ENCODE peak calls at places on chromosomes 12 and 14, in five cellular contexts. One of them, this sample, is unnamed.

GRCh38 chr12:120687570-120688289 is 781 bp downstream of the MLEC start:
- DNase-seq in A549: no peak
- DNase-seq in H1: no peak
- DNase-seq in K562: peak
- DNase-seq in GM12878: no peak
- DNase-seq in this sample: no peak

GRCh38 chr12:101925352-101925751 is 48.0 kb downstream of the DRAM1 start:
- DNase-seq in A549: peak
- DNase-seq in H1: no peak
- DNase-seq in K562: no peak
- DNase-seq in GM12878: no peak
- DNase-seq in this sample: no peak

GRCh38 chr12:131384544-131384855 is 326.4 kb upstream of the SFSWAP start:
- DNase-seq in A549: no peak
- DNase-seq in H1: no peak
- DNase-seq in K562: no peak
- DNase-seq in GM12878: no peak
- DNase-seq in this sample: no peak

GRCh38 chr12:127680516-127680915 is 586.5 kb upstream of the TMEM132C start:
- DNase-seq in A549: no peak
- DNase-seq in H1: no peak
- DNase-seq in K562: no peak
- DNase-seq in GM12878: no peak
- DNase-seq in this sample: no peak

GRCh38 chr14:54839681-54840080 is 62.9 kb downstream of the GCH1 start:
- DNase-seq in A549: no peak
- DNase-seq in H1: no peak
- DNase-seq in K562: no peak
- DNase-seq in GM12878: no peak
- DNase-seq in this sample: peak

GRCh38 chr12:16348435-16349131 is 1.1 kb downstream of the MGST1 start:
- DNase-seq in A549: no peak
- DNase-seq in H1: no peak
- DNase-seq in K562: no peak
- DNase-seq in GM12878: peak
- DNase-seq in this sample: no peak

GRCh38 chr14:77458249-77458950 is 507 bp downstream of the AHSA1 start:
- DNase-seq in A549: peak
- DNase-seq in H1: no peak
- DNase-seq in K562: peak
- DNase-seq in GM12878: no peak
- DNase-seq in this sample: peak

GRCh38 chr14:21268612-21269251 is 510 bp downstream of the HNRNPC start:
- DNase-seq in A549: no peak
- DNase-seq in H1: no peak
- DNase-seq in K562: peak
- DNase-seq in GM12878: no peak
- DNase-seq in this sample: peak

GRCh38 chr12:120951-121350 is 54.4 kb downstream of the IQSEC3 start:
- DNase-seq in A549: no peak
- DNase-seq in H1: no peak
- DNase-seq in K562: no peak
- DNase-seq in GM12878: no peak
- DNase-seq in this sample: no peak

GRCh38 chr12:54725233-54725843 is 77.2 kb upstream of the DCD start:
- DNase-seq in A549: peak
- DNase-seq in H1: no peak
- DNase-seq in K562: no peak
- DNase-seq in GM12878: no peak
- DNase-seq in this sample: peak

GRCh38 chr12:54432815-54433164 is 13.7 kb upstream of the ITGA5 start:
- DNase-seq in A549: no peak
- DNase-seq in H1: no peak
- DNase-seq in K562: no peak
- DNase-seq in GM12878: no peak
- DNase-seq in this sample: no peak

GRCh38 chr12:71980543-71980942 is 41.9 kb downstream of the TPH2 start:
- DNase-seq in A549: no peak
- DNase-seq in H1: no peak
- DNase-seq in K562: no peak
- DNase-seq in GM12878: no peak
- DNase-seq in this sample: no peak

GRCh38 chr12:132638541-132639408 is 20.2 kb downstream of the P2RX2 start:
- DNase-seq in A549: peak
- DNase-seq in H1: no peak
- DNase-seq in K562: no peak
- DNase-seq in GM12878: no peak
- DNase-seq in this sample: peak

GRCh38 chr14:58662759-58663158 is 25.0 kb downstream of the DACT1 start:
- DNase-seq in A549: no peak
- DNase-seq in H1: no peak
- DNase-seq in K562: no peak
- DNase-seq in GM12878: no peak
- DNase-seq in this sample: no peak

GRCh38 chr12:98820005-98820404 is 174.9 kb downstream of the APAF1 start:
- DNase-seq in A549: no peak
- DNase-seq in H1: no peak
- DNase-seq in K562: no peak
- DNase-seq in GM12878: no peak
- DNase-seq in this sample: no peak

GRCh38 chr12:6787309-6787708 is 2.0 kb upstream of the CD4 start:
- DNase-seq in A549: no peak
- DNase-seq in H1: no peak
- DNase-seq in K562: no peak
- DNase-seq in GM12878: no peak
- DNase-seq in this sample: no peak

GRCh38 chr12:6786416-6787094 is 2.8 kb upstream of the CD4 start:
- DNase-seq in A549: no peak
- DNase-seq in H1: no peak
- DNase-seq in K562: no peak
- DNase-seq in GM12878: no peak
- DNase-seq in this sample: no peak

GRCh38 chr12:6791931-6792520 is 2.7 kb downstream of the CD4 start:
- DNase-seq in A549: no peak
- DNase-seq in H1: no peak
- DNase-seq in K562: no peak
- DNase-seq in GM12878: no peak
- DNase-seq in this sample: no peak

GRCh38 chr12:6790496-6791150 is 1.3 kb downstream of the CD4 start:
- DNase-seq in A549: no peak
- DNase-seq in H1: no peak
- DNase-seq in K562: no peak
- DNase-seq in GM12878: no peak
- DNase-seq in this sample: no peak

DNA sequence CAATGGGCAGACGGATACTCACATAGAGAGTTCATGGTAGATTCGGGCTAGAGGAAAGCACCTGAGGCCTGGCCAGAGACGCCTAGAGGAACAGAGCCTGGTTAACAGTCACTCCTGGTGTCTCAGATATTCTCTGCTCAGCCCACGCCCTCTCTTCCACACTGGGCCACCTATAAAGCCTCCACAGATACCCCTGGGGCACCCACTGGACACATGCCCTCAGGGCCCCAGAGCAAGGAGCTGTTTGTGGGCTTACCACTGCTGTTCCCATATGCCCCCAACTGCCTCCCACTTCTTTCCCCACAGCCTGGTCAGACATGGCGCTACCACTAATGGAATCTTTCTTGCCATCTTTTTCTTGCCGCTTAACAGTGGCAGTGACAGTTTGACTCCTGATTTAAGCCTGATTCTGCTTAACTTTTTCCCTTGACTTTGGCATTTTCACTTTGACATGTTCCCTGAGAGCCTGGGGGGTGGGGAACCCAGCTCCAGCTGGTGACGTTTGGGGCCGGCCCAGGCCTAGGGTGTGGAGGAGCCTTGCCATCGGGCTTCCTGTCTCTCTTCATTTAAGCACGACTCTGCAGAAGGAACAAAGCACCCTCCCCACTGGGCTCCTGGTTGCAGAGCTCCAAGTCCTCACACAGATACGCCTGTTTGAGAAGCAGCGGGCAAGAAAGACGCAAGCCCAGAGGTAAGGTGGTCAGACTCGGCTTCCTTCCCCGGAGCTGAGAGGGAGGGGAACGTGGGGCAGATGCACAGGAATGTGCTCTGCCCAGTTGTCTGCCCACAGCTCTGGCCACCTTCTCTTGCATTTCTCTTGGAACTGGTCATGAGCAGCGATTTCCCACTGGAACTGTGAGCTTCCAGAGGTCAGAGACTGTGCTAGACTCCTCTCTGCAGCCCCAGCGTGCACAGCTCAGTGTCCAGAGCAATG is at the start of gene CD4:
- DNase-seq in A549: no peak
- DNase-seq in H1: no peak
- DNase-seq in K562: no peak
- DNase-seq in GM12878: no peak
- DNase-seq in this sample: no peak
- TF ChIP-seq POLR2A in A549: no peak
- TF ChIP-seq POLR2A in H1: no peak
- TF ChIP-seq POLR2A in K562: no peak
- TF ChIP-seq POLR2A in GM12878: no peak
- TF ChIP-seq POLR2A in this sample: no peak

GRCh38 chr14:29803045-29803444 is 124.6 kb downstream of the PRKD1 start:
- DNase-seq in A549: no peak
- DNase-seq in H1: no peak
- DNase-seq in K562: no peak
- DNase-seq in GM12878: no peak
- DNase-seq in this sample: no peak

GRCh38 chr14:29799718-29800117 is 127.9 kb downstream of the PRKD1 start:
- DNase-seq in A549: no peak
- DNase-seq in H1: no peak
- DNase-seq in K562: no peak
- DNase-seq in GM12878: peak
- DNase-seq in this sample: no peak

GRCh38 chr14:29800961-29801360 is 126.7 kb downstream of the PRKD1 start:
- DNase-seq in A549: no peak
- DNase-seq in H1: no peak
- DNase-seq in K562: no peak
- DNase-seq in GM12878: no peak
- DNase-seq in this sample: no peak

GRCh38 chr14:29804481-29804880 is 123.2 kb downstream of the PRKD1 start:
- DNase-seq in A549: no peak
- DNase-seq in H1: no peak
- DNase-seq in K562: no peak
- DNase-seq in GM12878: no peak
- DNase-seq in this sample: no peak

DNA sequence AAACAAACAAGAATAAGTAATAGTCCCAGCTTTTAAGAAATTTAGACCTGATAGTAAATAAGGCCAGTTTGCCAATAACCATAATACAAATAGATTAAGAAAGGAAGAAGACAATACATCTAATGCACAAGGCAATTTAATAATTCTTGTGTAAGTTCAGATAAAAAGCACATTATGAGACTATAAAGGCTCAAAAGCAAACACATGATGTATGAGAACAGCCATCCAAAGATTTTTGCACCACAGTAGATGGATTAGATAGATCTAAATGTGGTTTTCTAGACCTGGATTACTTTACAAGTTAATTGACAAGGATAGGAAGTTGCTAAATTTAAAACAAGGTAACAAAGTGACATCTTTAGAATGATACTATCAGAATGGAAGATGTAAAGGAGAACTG is 125.4 kb downstream of the PRKD1 start:
- DNase-seq in A549: no peak
- DNase-seq in H1: no peak
- DNase-seq in K562: no peak
- DNase-seq in GM12878: no peak
- DNase-seq in this sample: no peak
- TF ChIP-seq HDAC2 in A549: no peak
- TF ChIP-seq HDAC2 in H1: no peak
- TF ChIP-seq HDAC2 in K562: no peak
- TF ChIP-seq HDAC2 in GM12878: no peak
- TF ChIP-seq HDAC2 in this sample: no peak

GRCh38 chr14:75283162-75283883 is 4.7 kb downstream of the FOS start:
- DNase-seq in A549: no peak
- DNase-seq in H1: no peak
- DNase-seq in K562: peak
- DNase-seq in GM12878: no peak
- DNase-seq in this sample: peak

GRCh38 chr14:75280831-75281690 is 2.4 kb downstream of the FOS start:
- DNase-seq in A549: no peak
- DNase-seq in H1: no peak
- DNase-seq in K562: no peak
- DNase-seq in GM12878: no peak
- DNase-seq in this sample: no peak

GRCh38 chr14:75280448-75280830 is 1.8 kb downstream of the FOS start:
- DNase-seq in A549: no peak
- DNase-seq in H1: no peak
- DNase-seq in K562: no peak
- DNase-seq in GM12878: no peak
- DNase-seq in this sample: no peak

GRCh38 chr14:75281691-75282000 is 3.0 kb downstream of the FOS start:
- DNase-seq in A549: no peak
- DNase-seq in H1: no peak
- DNase-seq in K562: no peak
- DNase-seq in GM12878: no peak
- DNase-seq in this sample: no peak

DNA sequence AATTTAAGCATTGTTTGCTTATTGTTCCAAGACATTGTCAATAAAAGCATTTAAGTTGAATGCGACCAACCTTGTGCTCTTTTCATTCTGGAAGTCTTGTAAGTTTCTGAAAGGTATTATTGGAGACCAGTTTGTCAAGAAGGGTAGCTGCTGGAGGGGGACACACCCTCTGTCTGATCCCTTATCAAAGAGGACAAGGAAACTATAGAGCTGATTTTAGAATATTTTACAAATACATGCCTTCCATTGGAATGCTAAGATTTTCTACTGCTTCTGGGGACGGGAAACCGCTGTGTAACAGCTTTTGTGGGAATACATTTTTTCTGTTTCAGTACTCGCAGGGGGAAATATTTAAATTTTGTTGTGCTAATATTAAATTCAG is 3.5 kb downstream of the FOS start:
- DNase-seq in A549: no peak
- DNase-seq in H1: no peak
- DNase-seq in K562: no peak
- DNase-seq in GM12878: no peak
- DNase-seq in this sample: no peak
- TF ChIP-seq POLR2A in A549: no peak
- TF ChIP-seq POLR2A in H1: no peak
- TF ChIP-seq POLR2A in K562: no peak
- TF ChIP-seq POLR2A in GM12878: no peak
- TF ChIP-seq POLR2A in this sample: no peak

GRCh38 chr12:1806301-1807106 is 13.9 kb upstream of the LRTM2 start:
- DNase-seq in A549: no peak
- DNase-seq in H1: no peak
- DNase-seq in K562: no peak
- DNase-seq in GM12878: no peak
- DNase-seq in this sample: no peak

GRCh38 chr12:1808798-1809480 is 11.4 kb upstream of the LRTM2 start:
- DNase-seq in A549: no peak
- DNase-seq in H1: no peak
- DNase-seq in K562: no peak
- DNase-seq in GM12878: no peak
- DNase-seq in this sample: no peak

GRCh38 chr12:1808036-1808797 is 12.1 kb upstream of the LRTM2 start:
- DNase-seq in A549: no peak
- DNase-seq in H1: no peak
- DNase-seq in K562: no peak
- DNase-seq in GM12878: no peak
- DNase-seq in this sample: no peak

GRCh38 chr12:1807107-1807478 is 13.3 kb upstream of the LRTM2 start:
- DNase-seq in A549: no peak
- DNase-seq in H1: no peak
- DNase-seq in K562: no peak
- DNase-seq in GM12878: no peak
- DNase-seq in this sample: peak

GRCh38 chr12:1807489-1807888 is 12.9 kb upstream of the LRTM2 start:
- DNase-seq in A549: no peak
- DNase-seq in H1: no peak
- DNase-seq in K562: no peak
- DNase-seq in GM12878: no peak
- DNase-seq in this sample: no peak
- TF ChIP-seq HDAC2 in A549: no peak
- TF ChIP-seq HDAC2 in H1: no peak
- TF ChIP-seq HDAC2 in K562: no peak
- TF ChIP-seq HDAC2 in GM12878: no peak
- TF ChIP-seq HDAC2 in this sample: no peak

This sample was measured in HepG2.